ENCODE peak calls at places on chromosome 17, in four cellular contexts. One of them, this sample, is unnamed.

GRCh38 chr17:48502901-48503300 is 27.9 kb downstream of the HOXB1 start:
- DNase-seq in GM23338: no peak
- DNase-seq in HFFc6: no peak
- DNase-seq in choroid plexus epithelial cell: no peak
- DNase-seq in this sample: no peak

GRCh38 chr17:4161179-4161559 is 18.2 kb downstream of the CYB5D2 start:
- DNase-seq in GM23338: peak
- DNase-seq in HFFc6: peak
- DNase-seq in choroid plexus epithelial cell: peak
- DNase-seq in this sample: peak

GRCh38 chr17:81695801-81696200 is 7.4 kb upstream of the MRPL12 start:
- DNase-seq in choroid plexus epithelial cell: no peak
- DNase-seq in HFFc6: no peak
- DNase-seq in GM23338: no peak
- DNase-seq in this sample: no peak

GRCh38 chr17:61451538-61452300 is 503 bp upstream of the TBX4 start:
- DNase-seq in GM23338: peak
- DNase-seq in choroid plexus epithelial cell: no peak
- DNase-seq in HFFc6: no peak
- DNase-seq in this sample: no peak

GRCh38 chr17:43787728-43788127 is 7.5 kb downstream of the CFAP97D1 start:
- DNase-seq in HFFc6: no peak
- DNase-seq in GM23338: no peak
- DNase-seq in choroid plexus epithelial cell: no peak
- DNase-seq in this sample: no peak

GRCh38 chr17:56792267-56792666 is 41.5 kb downstream of the C17orf67 start:
- DNase-seq in choroid plexus epithelial cell: no peak
- DNase-seq in HFFc6: no peak
- DNase-seq in GM23338: no peak
- DNase-seq in this sample: no peak

GRCh38 chr17:43477832-43478634 is 5.7 kb upstream of the DHX8 start:
- DNase-seq in GM23338: no peak
- DNase-seq in HFFc6: no peak
- DNase-seq in choroid plexus epithelial cell: no peak
- DNase-seq in this sample: no peak

GRCh38 chr17:29589524-29590260 is at the start of gene GIT1:
- DNase-seq in HFFc6: peak
- DNase-seq in choroid plexus epithelial cell: peak
- DNase-seq in GM23338: peak
- DNase-seq in this sample: peak

GRCh38 chr17:66920965-66921364 is 43.5 kb upstream of the CACNG4 start:
- DNase-seq in choroid plexus epithelial cell: peak
- DNase-seq in GM23338: no peak
- DNase-seq in HFFc6: no peak
- DNase-seq in this sample: no peak

GRCh38 chr17:15914400-15915165 is 30.3 kb upstream of the ADORA2B start:
- DNase-seq in HFFc6: no peak
- DNase-seq in choroid plexus epithelial cell: no peak
- DNase-seq in GM23338: no peak
- DNase-seq in this sample: peak

GRCh38 chr17:8698142-8699050 is 46.2 kb downstream of the CCDC42 start:
- DNase-seq in GM23338: no peak
- DNase-seq in choroid plexus epithelial cell: peak
- DNase-seq in HFFc6: peak
- DNase-seq in this sample: peak

This sample was measured in mesendoderm.